ENCODE peak calls at places on chromosome 22, in eight cellular contexts. B is cardiac muscle cell, D is EH, X is GOT3, W is fibroblast of the conjunctiva, O is RWPE1, K is renal cortical epithelial cell, U is endothelial cell. H is an unnamed sample.

GRCh38 chr22:37546436-37547248 is 13.6 kb upstream of the CDC42EP1 start:
- DNase-seq in B (peak), D (peak), X (no peak), W (no peak), O (no peak), K (peak), U (no peak), H (no peak)

GRCh38 chr22:44950806-44951509 is 58.8 kb downstream of the PHF21B start:
- DNase-seq in B (no peak), D (no peak), X (no peak), W (no peak), O (no peak), K (no peak), U (no peak), H (no peak)

GRCh38 chr22:27756212-27756660 is 45.3 kb downstream of the MN1 start:
- DNase-seq in B (no peak), D (no peak), X (no peak), W (no peak), O (no peak), K (no peak), U (no peak), H (no peak)

GRCh38 chr22:44211256-44211945 is 30.7 kb downstream of the PARVG start:
- DNase-seq in B (no peak), D (no peak), X (no peak), W (no peak), O (no peak), K (no peak), U (no peak), H (no peak)

GRCh38 chr22:50146440-50147228 is 23.9 kb upstream of the PANX2 start:
- DNase-seq in B (peak), D (peak), X (peak), W (peak), O (peak), K (peak), U (no peak), H (no peak)

GRCh38 chr22:42906605-42907338 is 49.7 kb upstream of the ARFGAP3 start:
- DNase-seq in B (peak), D (peak), X (no peak), W (no peak), O (no peak), K (no peak), U (no peak), H (no peak)

GRCh38 chr22:31853736-31854500 is 90.4 kb upstream of the YWHAH start:
- DNase-seq in B (no peak), D (no peak), X (no peak), W (no peak), O (no peak), K (no peak), U (no peak), H (no peak)

GRCh38 chr22:28936200-28936599 is 52.8 kb downstream of the ZNRF3 start:
- DNase-seq in B (no peak), D (no peak), X (no peak), W (no peak), O (no peak), K (no peak), U (no peak), H (no peak)

GRCh38 chr22:22942511-22943329 is 55.1 kb downstream of the IGLL5 start:
- DNase-seq in B (peak), D (peak), X (no peak), W (peak), O (peak), K (peak), U (peak), H (peak)

GRCh38 chr22:32751065-32751739 is 50.3 kb upstream of the TIMP3 start:
- DNase-seq in B (no peak), D (no peak), X (no peak), W (no peak), O (no peak), K (no peak), U (no peak), H (no peak)

GRCh38 chr22:24834845-24835570 is 29.0 kb downstream of the SGSM1 start:
- DNase-seq in B (peak), D (no peak), X (no peak), W (no peak), O (no peak), K (peak), U (peak), H (peak)

GRCh38 chr22:38353142-38353629 is 36.0 kb upstream of the CSNK1E start:
- DNase-seq in B (peak), D (peak), X (peak), W (peak), O (peak), K (no peak), U (peak), H (peak)

GRCh38 chr22:24155597-24156145 is 25.6 kb upstream of the SUSD2 start:
- DNase-seq in B (peak), D (peak), X (no peak), W (peak), O (peak), K (peak), U (peak), H (peak)

GRCh38 chr22:37051629-37052385 is at the start of gene KCTD17:
- DNase-seq in B (peak), D (peak), X (no peak), W (peak), O (peak), K (peak), U (peak), H (peak)

GRCh38 chr22:23938328-23939016 is 22.5 kb downstream of the GSTT2B start:
- DNase-seq in B (no peak), D (no peak), X (no peak), W (no peak), O (no peak), K (no peak), U (no peak), H (no peak)

GRCh38 chr22:20239951-20240773 is 28.0 kb downstream of the RTN4R start:
- DNase-seq in B (peak), D (no peak), X (no peak), W (no peak), O (no peak), K (no peak), U (peak), H (no peak)

GRCh38 chr22:32808038-32808445 is 6.5 kb downstream of the TIMP3 start:
- DNase-seq in B (no peak), D (no peak), X (no peak), W (no peak), O (no peak), K (no peak), U (no peak), H (no peak)

GRCh38 chr22:35064664-35065063 is 1.3 kb upstream of the ISX start:
- DNase-seq in B (no peak), D (no peak), X (no peak), W (no peak), O (peak), K (peak), U (no peak), H (no peak)

GRCh38 chr22:40345801-40346177 is 511 bp upstream of the ADSL start:
- DNase-seq in B (peak), D (peak), X (no peak), W (no peak), O (peak), K (no peak), U (no peak), H (peak)

GRCh38 chr22:48872271-48873260 is 955.1 kb downstream of the BRD1 start:
- DNase-seq in B (no peak), D (no peak), X (no peak), W (no peak), O (no peak), K (no peak), U (no peak), H (no peak)

GRCh38 chr22:19194751-19195536 is 16.4 kb upstream of the SLC25A1 start:
- DNase-seq in B (no peak), D (no peak), X (no peak), W (no peak), O (no peak), K (no peak), U (no peak), H (no peak)

H was measured in AML-193.